ENCODE peak calls at places on chromosome 6, in nine cellular contexts. One of them, this sample, is unnamed.

GRCh38 chr6:31617010-31617409 is 2.0 kb downstream of the AIF1 start:
- DNase-seq in HL-60: no peak
- DNase-seq in fibroblast of mammary gland: no peak
- DNase-seq in left ventricle myocardium inferior: no peak
- DNase-seq in endothelial cell of umbilical vein: no peak
- DNase-seq in AG04449: no peak
- DNase-seq in fibroblast of pulmonary artery: no peak
- DNase-seq in astrocyte of the cerebellum: no peak
- DNase-seq in K562: no peak
- DNase-seq in this sample: no peak

GRCh38 chr6:15556711-15557110 is 106.1 kb downstream of the DTNBP1 start:
- DNase-seq in fibroblast of mammary gland: no peak
- DNase-seq in fibroblast of pulmonary artery: no peak
- DNase-seq in K562: no peak
- DNase-seq in HL-60: no peak
- DNase-seq in endothelial cell of umbilical vein: no peak
- DNase-seq in astrocyte of the cerebellum: no peak
- DNase-seq in left ventricle myocardium inferior: no peak
- DNase-seq in AG04449: no peak
- DNase-seq in this sample: no peak

GRCh38 chr6:81834141-81834621 is 81.7 kb upstream of the TENT5A start:
- DNase-seq in fibroblast of pulmonary artery: peak
- DNase-seq in HL-60: no peak
- DNase-seq in K562: no peak
- DNase-seq in endothelial cell of umbilical vein: no peak
- DNase-seq in fibroblast of mammary gland: peak
- DNase-seq in astrocyte of the cerebellum: no peak
- DNase-seq in left ventricle myocardium inferior: peak
- DNase-seq in AG04449: peak
- DNase-seq in this sample: no peak

GRCh38 chr6:31203345-31203979 is 33.0 kb upstream of the POU5F1 start:
- DNase-seq in AG04449: no peak
- DNase-seq in fibroblast of mammary gland: peak
- DNase-seq in left ventricle myocardium inferior: no peak
- DNase-seq in K562: peak
- DNase-seq in astrocyte of the cerebellum: no peak
- DNase-seq in HL-60: peak
- DNase-seq in endothelial cell of umbilical vein: no peak
- DNase-seq in fibroblast of pulmonary artery: peak
- DNase-seq in this sample: peak

GRCh38 chr6:127103482-127103881 is 15.0 kb upstream of the RSPO3 start:
- DNase-seq in K562: no peak
- DNase-seq in endothelial cell of umbilical vein: no peak
- DNase-seq in fibroblast of mammary gland: peak
- DNase-seq in left ventricle myocardium inferior: no peak
- DNase-seq in AG04449: no peak
- DNase-seq in fibroblast of pulmonary artery: no peak
- DNase-seq in astrocyte of the cerebellum: no peak
- DNase-seq in HL-60: no peak
- DNase-seq in this sample: no peak

GRCh38 chr6:41423002-41423401 is 87.6 kb downstream of the NCR2 start:
- DNase-seq in HL-60: no peak
- DNase-seq in left ventricle myocardium inferior: no peak
- DNase-seq in AG04449: no peak
- DNase-seq in fibroblast of mammary gland: no peak
- DNase-seq in K562: no peak
- DNase-seq in fibroblast of pulmonary artery: no peak
- DNase-seq in astrocyte of the cerebellum: no peak
- DNase-seq in endothelial cell of umbilical vein: no peak
- DNase-seq in this sample: no peak

GRCh38 chr6:33417127-33417902 is 592 bp downstream of the CUTA start:
- DNase-seq in astrocyte of the cerebellum: peak
- DNase-seq in fibroblast of pulmonary artery: peak
- DNase-seq in endothelial cell of umbilical vein: peak
- DNase-seq in AG04449: peak
- DNase-seq in fibroblast of mammary gland: peak
- DNase-seq in HL-60: no peak
- DNase-seq in K562: peak
- DNase-seq in left ventricle myocardium inferior: no peak
- DNase-seq in this sample: no peak

GRCh38 chr6:79135973-79136470 is 58.0 kb upstream of the PHIP start:
- DNase-seq in endothelial cell of umbilical vein: no peak
- DNase-seq in AG04449: no peak
- DNase-seq in fibroblast of pulmonary artery: no peak
- DNase-seq in astrocyte of the cerebellum: no peak
- DNase-seq in fibroblast of mammary gland: no peak
- DNase-seq in K562: no peak
- DNase-seq in left ventricle myocardium inferior: no peak
- DNase-seq in HL-60: no peak
- DNase-seq in this sample: no peak

GRCh38 chr6:86937219-86938079 is at the start of gene HTR1E:
- DNase-seq in HL-60: peak
- DNase-seq in K562: peak
- DNase-seq in endothelial cell of umbilical vein: peak
- DNase-seq in astrocyte of the cerebellum: no peak
- DNase-seq in fibroblast of mammary gland: peak
- DNase-seq in fibroblast of pulmonary artery: peak
- DNase-seq in AG04449: no peak
- DNase-seq in left ventricle myocardium inferior: no peak
- DNase-seq in this sample: peak

GRCh38 chr6:156977527-156978291 is 200.5 kb downstream of the ARID1B start:
- DNase-seq in left ventricle myocardium inferior: no peak
- DNase-seq in astrocyte of the cerebellum: no peak
- DNase-seq in fibroblast of pulmonary artery: peak
- DNase-seq in fibroblast of mammary gland: peak
- DNase-seq in AG04449: no peak
- DNase-seq in K562: no peak
- DNase-seq in endothelial cell of umbilical vein: no peak
- DNase-seq in HL-60: no peak
- DNase-seq in this sample: no peak

GRCh38 chr6:1667012-1667804 is 57.5 kb downstream of the FOXC1 start:
- DNase-seq in endothelial cell of umbilical vein: no peak
- DNase-seq in AG04449: peak
- DNase-seq in HL-60: no peak
- DNase-seq in K562: no peak
- DNase-seq in fibroblast of pulmonary artery: no peak
- DNase-seq in fibroblast of mammary gland: peak
- DNase-seq in astrocyte of the cerebellum: no peak
- DNase-seq in left ventricle myocardium inferior: no peak
- DNase-seq in this sample: no peak

GRCh38 chr6:132763269-132763668 is 5.6 kb upstream of the VNN2 start:
- DNase-seq in fibroblast of pulmonary artery: no peak
- DNase-seq in AG04449: no peak
- DNase-seq in astrocyte of the cerebellum: no peak
- DNase-seq in left ventricle myocardium inferior: no peak
- DNase-seq in fibroblast of mammary gland: no peak
- DNase-seq in endothelial cell of umbilical vein: no peak
- DNase-seq in HL-60: no peak
- DNase-seq in K562: peak
- DNase-seq in this sample: peak

GRCh38 chr6:71510057-71510713 is 221.6 kb downstream of the OGFRL1 start:
- DNase-seq in HL-60: peak
- DNase-seq in AG04449: no peak
- DNase-seq in left ventricle myocardium inferior: peak
- DNase-seq in astrocyte of the cerebellum: peak
- DNase-seq in fibroblast of mammary gland: peak
- DNase-seq in fibroblast of pulmonary artery: peak
- DNase-seq in endothelial cell of umbilical vein: peak
- DNase-seq in K562: no peak
- DNase-seq in this sample: peak

GRCh38 chr6:160912411-160912810 is 79.2 kb upstream of the MAP3K4 start:
- DNase-seq in endothelial cell of umbilical vein: no peak
- DNase-seq in K562: no peak
- DNase-seq in AG04449: no peak
- DNase-seq in HL-60: no peak
- DNase-seq in fibroblast of mammary gland: no peak
- DNase-seq in fibroblast of pulmonary artery: no peak
- DNase-seq in left ventricle myocardium inferior: no peak
- DNase-seq in astrocyte of the cerebellum: peak
- DNase-seq in this sample: no peak

GRCh38 chr6:7617954-7618764 is 28.2 kb downstream of the SNRNP48 start:
- DNase-seq in astrocyte of the cerebellum: no peak
- DNase-seq in K562: no peak
- DNase-seq in fibroblast of pulmonary artery: peak
- DNase-seq in endothelial cell of umbilical vein: no peak
- DNase-seq in left ventricle myocardium inferior: no peak
- DNase-seq in fibroblast of mammary gland: peak
- DNase-seq in HL-60: peak
- DNase-seq in AG04449: peak
- DNase-seq in this sample: peak

DNA sequence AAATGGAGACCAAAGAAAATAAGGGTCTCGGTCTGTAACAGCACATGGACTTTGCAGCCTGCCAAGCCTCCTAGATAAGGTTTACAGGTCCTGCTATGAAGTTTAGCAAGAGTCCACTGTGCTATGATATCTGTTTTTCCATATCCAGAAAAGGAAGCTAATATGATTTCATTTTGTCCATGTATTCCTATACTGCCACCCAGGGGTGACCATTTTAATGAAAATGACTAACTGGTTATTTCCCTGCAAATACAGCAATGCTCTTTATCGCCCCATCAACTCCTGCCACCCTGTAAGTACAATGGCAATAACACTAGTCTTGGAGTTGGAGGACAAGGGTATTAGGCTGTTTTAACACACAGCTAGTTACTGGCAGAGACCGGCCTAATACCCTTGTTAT is 115.2 kb upstream of the GLP1R start:
- DNase-seq in astrocyte of the cerebellum: no peak
- DNase-seq in K562: peak
- DNase-seq in fibroblast of pulmonary artery: peak
- DNase-seq in HL-60: peak
- DNase-seq in fibroblast of mammary gland: peak
- DNase-seq in AG04449: no peak
- DNase-seq in left ventricle myocardium inferior: no peak
- DNase-seq in endothelial cell of umbilical vein: peak
- DNase-seq in this sample: no peak
- TF ChIP-seq CTCF in astrocyte of the cerebellum: peak
- TF ChIP-seq CTCF in K562: peak
- TF ChIP-seq CTCF in fibroblast of pulmonary artery: peak
- TF ChIP-seq CTCF in HL-60: no peak
- TF ChIP-seq CTCF in fibroblast of mammary gland: peak
- TF ChIP-seq CTCF in AG04449: peak
- TF ChIP-seq CTCF in left ventricle myocardium inferior: no peak
- TF ChIP-seq CTCF in endothelial cell of umbilical vein: peak
- TF ChIP-seq CTCF in this sample: no peak

GRCh38 chr6:57035549-57035948 is 10.9 kb upstream of the KIAA1586 start:
- DNase-seq in fibroblast of pulmonary artery: no peak
- DNase-seq in astrocyte of the cerebellum: no peak
- DNase-seq in fibroblast of mammary gland: no peak
- DNase-seq in AG04449: no peak
- DNase-seq in HL-60: no peak
- DNase-seq in endothelial cell of umbilical vein: no peak
- DNase-seq in K562: no peak
- DNase-seq in left ventricle myocardium inferior: no peak
- DNase-seq in this sample: no peak

GRCh38 chr6:57044568-57044967 is 1.9 kb upstream of the KIAA1586 start:
- DNase-seq in endothelial cell of umbilical vein: no peak
- DNase-seq in HL-60: no peak
- DNase-seq in fibroblast of mammary gland: no peak
- DNase-seq in left ventricle myocardium inferior: no peak
- DNase-seq in astrocyte of the cerebellum: no peak
- DNase-seq in fibroblast of pulmonary artery: no peak
- DNase-seq in K562: no peak
- DNase-seq in AG04449: no peak
- DNase-seq in this sample: no peak

GRCh38 chr6:57038906-57039305 is 7.6 kb upstream of the KIAA1586 start:
- DNase-seq in fibroblast of mammary gland: no peak
- DNase-seq in AG04449: no peak
- DNase-seq in K562: no peak
- DNase-seq in HL-60: no peak
- DNase-seq in astrocyte of the cerebellum: no peak
- DNase-seq in endothelial cell of umbilical vein: no peak
- DNase-seq in fibroblast of pulmonary artery: no peak
- DNase-seq in left ventricle myocardium inferior: no peak
- DNase-seq in this sample: no peak

GRCh38 chr6:57040011-57040410 is 6.5 kb upstream of the KIAA1586 start:
- DNase-seq in astrocyte of the cerebellum: no peak
- DNase-seq in fibroblast of pulmonary artery: no peak
- DNase-seq in AG04449: no peak
- DNase-seq in endothelial cell of umbilical vein: no peak
- DNase-seq in HL-60: peak
- DNase-seq in fibroblast of mammary gland: peak
- DNase-seq in left ventricle myocardium inferior: no peak
- DNase-seq in K562: no peak
- DNase-seq in this sample: no peak
- TF ChIP-seq CTCF in astrocyte of the cerebellum: peak
- TF ChIP-seq CTCF in fibroblast of pulmonary artery: peak
- TF ChIP-seq CTCF in AG04449: no peak
- TF ChIP-seq CTCF in endothelial cell of umbilical vein: peak
- TF ChIP-seq CTCF in HL-60: peak
- TF ChIP-seq CTCF in fibroblast of mammary gland: peak
- TF ChIP-seq CTCF in left ventricle myocardium inferior: no peak
- TF ChIP-seq CTCF in K562: no peak
- TF ChIP-seq CTCF in this sample: no peak

GRCh38 chr6:164897523-164898094 is 411.8 kb downstream of the C6orf118 start:
- DNase-seq in astrocyte of the cerebellum: no peak
- DNase-seq in left ventricle myocardium inferior: no peak
- DNase-seq in endothelial cell of umbilical vein: no peak
- DNase-seq in fibroblast of mammary gland: no peak
- DNase-seq in K562: no peak
- DNase-seq in AG04449: no peak
- DNase-seq in fibroblast of pulmonary artery: no peak
- DNase-seq in HL-60: no peak
- DNase-seq in this sample: no peak
- TF ChIP-seq CTCF in astrocyte of the cerebellum: no peak
- TF ChIP-seq CTCF in left ventricle myocardium inferior: no peak
- TF ChIP-seq CTCF in endothelial cell of umbilical vein: no peak
- TF ChIP-seq CTCF in fibroblast of mammary gland: no peak
- TF ChIP-seq CTCF in K562: peak
- TF ChIP-seq CTCF in AG04449: no peak
- TF ChIP-seq CTCF in fibroblast of pulmonary artery: no peak
- TF ChIP-seq CTCF in HL-60: no peak
- TF ChIP-seq CTCF in this sample: no peak

GRCh38 chr6:137903933-137904821 is 37.1 kb downstream of the TNFAIP3 start:
- DNase-seq in endothelial cell of umbilical vein: peak
- DNase-seq in astrocyte of the cerebellum: no peak
- DNase-seq in fibroblast of mammary gland: peak
- DNase-seq in left ventricle myocardium inferior: no peak
- DNase-seq in AG04449: no peak
- DNase-seq in K562: peak
- DNase-seq in fibroblast of pulmonary artery: peak
- DNase-seq in HL-60: peak
- DNase-seq in this sample: peak

GRCh38 chr6:137904822-137905617 is 38.0 kb downstream of the TNFAIP3 start:
- DNase-seq in AG04449: no peak
- DNase-seq in left ventricle myocardium inferior: no peak
- DNase-seq in endothelial cell of umbilical vein: peak
- DNase-seq in fibroblast of mammary gland: no peak
- DNase-seq in fibroblast of pulmonary artery: no peak
- DNase-seq in HL-60: no peak
- DNase-seq in astrocyte of the cerebellum: no peak
- DNase-seq in K562: peak
- DNase-seq in this sample: peak

GRCh38 chr6:137909533-137909932 is 42.5 kb downstream of the TNFAIP3 start:
- DNase-seq in astrocyte of the cerebellum: no peak
- DNase-seq in AG04449: no peak
- DNase-seq in endothelial cell of umbilical vein: no peak
- DNase-seq in K562: no peak
- DNase-seq in left ventricle myocardium inferior: no peak
- DNase-seq in fibroblast of pulmonary artery: no peak
- DNase-seq in fibroblast of mammary gland: no peak
- DNase-seq in HL-60: no peak
- DNase-seq in this sample: no peak

GRCh38 chr6:137906020-137906472 is 39.0 kb downstream of the TNFAIP3 start:
- DNase-seq in endothelial cell of umbilical vein: no peak
- DNase-seq in astrocyte of the cerebellum: no peak
- DNase-seq in HL-60: no peak
- DNase-seq in AG04449: no peak
- DNase-seq in left ventricle myocardium inferior: no peak
- DNase-seq in fibroblast of pulmonary artery: no peak
- DNase-seq in fibroblast of mammary gland: no peak
- DNase-seq in K562: no peak
- DNase-seq in this sample: no peak

GRCh38 chr6:137907170-137907569 is 40.1 kb downstream of the TNFAIP3 start:
- DNase-seq in AG04449: no peak
- DNase-seq in fibroblast of pulmonary artery: no peak
- DNase-seq in endothelial cell of umbilical vein: no peak
- DNase-seq in left ventricle myocardium inferior: no peak
- DNase-seq in astrocyte of the cerebellum: no peak
- DNase-seq in K562: no peak
- DNase-seq in fibroblast of mammary gland: no peak
- DNase-seq in HL-60: no peak
- DNase-seq in this sample: no peak
- TF ChIP-seq CTCF in AG04449: no peak
- TF ChIP-seq CTCF in fibroblast of pulmonary artery: no peak
- TF ChIP-seq CTCF in endothelial cell of umbilical vein: no peak
- TF ChIP-seq CTCF in left ventricle myocardium inferior: no peak
- TF ChIP-seq CTCF in astrocyte of the cerebellum: no peak
- TF ChIP-seq CTCF in K562: no peak
- TF ChIP-seq CTCF in fibroblast of mammary gland: no peak
- TF ChIP-seq CTCF in HL-60: no peak
- TF ChIP-seq CTCF in this sample: no peak